ENCODE peak calls at places on chromosomes 3 and 15, in ten cellular contexts. J, F, W, C, Q, N, A, V, T and M are unnamed samples.

GRCh38 chr3:180980612-180981011 is 8.9 kb downstream of the DNAJC19 start:
- DNase-seq in J (no peak), F (no peak), W (no peak), C (peak; percentile 36), Q (no peak), N (no peak), A (no peak), V (no peak), T (no peak), M (no peak)

GRCh38 chr3:81643721-81644120 is 117.7 kb downstream of the GBE1 start:
- DNase-seq in J (no peak), F (peak; percentile 29), W (no peak), C (peak; percentile 41), Q (no peak), N (no peak), A (peak; percentile 11), V (no peak), T (peak; percentile 41), M (no peak)

GRCh38 chr3:42802876-42803799 is 1.2 kb downstream of the HIGD1A start:
- DNase-seq in J (no peak), F (peak; percentile 26), W (peak; percentile 17), C (peak; percentile 32), Q (no peak), N (no peak), A (peak; percentile 51), V (no peak), T (peak; percentile 30), M (no peak)

GRCh38 chr3:76768912-76769311 is 271.0 kb upstream of the ROBO2 start:
- DNase-seq in J (no peak), F (no peak), W (no peak), C (no peak), Q (no peak), N (no peak), A (no peak), V (no peak), T (no peak), M (no peak)

GRCh38 chr15:74769463-74770025 is 12.3 kb upstream of the CSK start:
- DNase-seq in J (no peak), F (no peak), W (no peak), C (no peak), Q (no peak), N (no peak), A (no peak), V (no peak), T (no peak), M (no peak)

GRCh38 chr3:49724586-49724985 is 835 bp upstream of the GMPPB start:
- DNase-seq in J (no peak), F (no peak), W (peak; percentile 61), C (peak; percentile 19), Q (no peak), N (no peak), A (peak; percentile 59), V (peak; percentile 42), T (peak; percentile 23), M (no peak)

GRCh38 chr3:46564190-46565112 is 1.7 kb downstream of the LRRC2 start:
- DNase-seq in J (no peak), F (no peak), W (no peak), C (peak; percentile 54), Q (no peak), N (no peak), A (no peak), V (no peak), T (no peak), M (no peak)

GRCh38 chr3:128851601-128852000 is 27.8 kb upstream of the ACAD9 start:
- DNase-seq in J (no peak), F (no peak), W (peak; percentile 19), C (no peak), Q (no peak), N (no peak), A (no peak), V (no peak), T (no peak), M (no peak)

GRCh38 chr15:85667491-85668424 is 127.0 kb downstream of the KLHL25 start:
- DNase-seq in J (no peak), F (no peak), W (peak; percentile 74), C (peak; percentile 98), Q (peak; percentile 53), N (no peak), A (peak; percentile 85), V (no peak), T (peak; percentile 94), M (no peak)

GRCh38 chr3:109678600-109678999 is 341.3 kb upstream of the DPPA4 start:
- DNase-seq in J (no peak), F (no peak), W (no peak), C (no peak), Q (no peak), N (no peak), A (no peak), V (no peak), T (no peak), M (no peak)

GRCh38 chr3:159532577-159532976 is 456.1 kb upstream of the IL12A start:
- DNase-seq in J (no peak), F (no peak), W (no peak), C (no peak), Q (no peak), N (no peak), A (no peak), V (no peak), T (no peak), M (no peak)

GRCh38 chr3:70947584-70947983 is 635.1 kb upstream of the MDFIC2 start:
- DNase-seq in J (no peak), F (no peak), W (no peak), C (peak; percentile 71), Q (no peak), N (no peak), A (no peak), V (no peak), T (no peak), M (no peak)

GRCh38 chr3:132756108-132756650 is 34.0 kb upstream of the NPHP3 start:
- DNase-seq in J (no peak), F (no peak), W (no peak), C (peak; percentile 0), Q (no peak), N (no peak), A (no peak), V (no peak), T (no peak), M (no peak)

GRCh38 chr3:171982829-171983228 is 56.5 kb upstream of the FNDC3B start:
- DNase-seq in J (no peak), F (no peak), W (no peak), C (peak; percentile 41), Q (no peak), N (no peak), A (no peak), V (no peak), T (no peak), M (no peak)

GRCh38 chr15:61011576-61012336 is 217.3 kb downstream of the RORA start:
- DNase-seq in J (no peak), F (no peak), W (no peak), C (no peak), Q (no peak), N (no peak), A (no peak), V (no peak), T (no peak), M (no peak)

GRCh38 chr15:72146934-72147333 is 28.7 kb downstream of the SENP8 start:
- DNase-seq in J (no peak), F (no peak), W (no peak), C (no peak), Q (no peak), N (no peak), A (no peak), V (no peak), T (no peak), M (no peak)

GRCh38 chr3:155232605-155233004 is 60.9 kb downstream of the STRIT1 start:
- DNase-seq in J (no peak), F (no peak), W (no peak), C (peak; percentile 98), Q (no peak), N (peak; percentile 77), A (peak; percentile 14), V (no peak), T (peak; percentile 87), M (no peak)

GRCh38 chr3:78165876-78166275 is 1126.0 kb downstream of the ROBO2 start:
- DNase-seq in J (no peak), F (no peak), W (no peak), C (no peak), Q (no peak), N (no peak), A (no peak), V (no peak), T (peak; percentile 10), M (no peak)
- TF ChIP-seq CTCF in J (no peak), F (no peak), W (no peak), C (no peak), Q (no peak), N (peak; percentile 10), A (no peak), V (no peak), T (peak; percentile 34), M (peak; percentile 40)

GRCh38 chr3:115977866-115978265 is 354.6 kb downstream of the GAP43 start:
- DNase-seq in J (no peak), F (no peak), W (no peak), C (no peak), Q (no peak), N (no peak), A (no peak), V (no peak), T (no peak), M (no peak)
- TF ChIP-seq CTCF in J (peak; percentile 12), F (no peak), W (no peak), C (peak; percentile 16), Q (no peak), N (no peak), A (no peak), V (no peak), T (peak; percentile 6), M (peak; percentile 44)

DNA sequence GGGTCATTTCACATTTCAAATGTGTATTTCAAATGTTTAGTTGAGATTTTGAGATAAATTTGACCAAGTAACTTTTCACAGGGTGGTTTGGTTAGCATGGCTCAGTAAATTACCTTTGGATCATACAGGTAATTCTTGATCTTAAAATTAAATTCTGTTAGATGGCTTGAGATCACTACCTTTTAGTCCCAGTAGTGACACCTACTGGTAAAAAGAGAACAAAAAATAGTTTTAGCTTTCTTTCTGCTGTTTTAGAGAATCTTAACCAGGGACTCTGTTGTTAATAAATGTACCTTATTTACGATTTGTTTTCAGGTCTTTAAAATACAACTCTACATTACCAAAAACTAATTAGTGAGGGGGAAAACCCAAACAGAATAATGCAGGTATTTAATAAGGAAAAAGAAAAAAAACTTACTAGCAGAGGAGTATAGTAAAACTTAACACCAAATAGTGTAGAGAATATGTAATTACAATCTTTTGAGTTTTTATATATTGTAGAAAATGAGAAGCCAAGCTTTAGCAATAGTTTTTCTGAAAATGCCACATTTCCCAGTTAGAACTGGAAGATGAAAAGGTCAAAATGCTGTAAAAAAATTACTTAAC is 620.3 kb upstream of the AGTR1 start:
- DNase-seq in J (no peak), F (no peak), W (peak; percentile 13), C (peak; percentile 52), Q (no peak), N (no peak), A (peak; percentile 37), V (no peak), T (peak; percentile 34), M (no peak)
- TF ChIP-seq CTCF in J (no peak), F (peak; percentile 30), W (peak; percentile 58), C (peak; percentile 60), Q (no peak), N (peak; percentile 52), A (peak; percentile 41), V (no peak), T (peak; percentile 42), M (peak; percentile 82)

DNA sequence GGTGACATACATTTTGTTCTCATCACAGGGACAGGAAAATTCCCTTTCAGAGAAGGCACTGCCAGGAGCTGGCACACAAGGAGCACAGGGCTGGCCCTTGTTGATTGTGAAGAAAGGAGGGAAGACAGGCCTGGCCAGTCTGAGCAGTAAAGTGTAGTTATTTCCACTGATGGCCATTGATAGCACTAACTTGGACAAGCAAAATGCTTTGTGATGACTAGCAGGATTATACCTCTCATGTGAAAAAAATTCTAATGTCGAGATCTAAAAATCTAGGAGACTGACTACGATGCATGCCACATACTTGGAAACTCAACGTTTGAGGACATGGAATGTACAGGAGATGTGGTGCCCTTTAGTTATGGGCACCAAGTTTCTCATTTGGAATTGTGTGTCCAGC is 54.3 kb upstream of the ST8SIA2 start:
- DNase-seq in J (no peak), F (no peak), W (no peak), C (no peak), Q (no peak), N (no peak), A (no peak), V (no peak), T (no peak), M (no peak)
- TF ChIP-seq CTCF in J (no peak), F (no peak), W (no peak), C (no peak), Q (no peak), N (no peak), A (no peak), V (no peak), T (no peak), M (no peak)